ENCODE peak calls at places on chromosomes 12 and 14, in four cellular contexts. S, K, A and G are unnamed samples.

GRCh38 chr14:106417224-106418049 is 891.1 kb downstream of the TMEM121 start:
- DNase-seq in S (peak), K (no peak), A (no peak), G (no peak)

GRCh38 chr12:66152732-66153131 is 17.1 kb downstream of the TMBIM4 start:
- DNase-seq in S (no peak), K (no peak), A (peak), G (no peak)

GRCh38 chr12:56629459-56630179 is 507 bp downstream of the BAZ2A start:
- DNase-seq in S (no peak), K (peak), A (no peak), G (no peak)

GRCh38 chr12:92629349-92630065 is 73.3 kb upstream of the PLEKHG7 start:
- DNase-seq in S (no peak), K (peak), A (peak), G (no peak)

GRCh38 chr12:8890313-8891084 is 23.8 kb upstream of the PHC1 start:
- DNase-seq in S (peak), K (peak), A (peak), G (peak)

GRCh38 chr14:68564826-68565760 is 227.8 kb downstream of the ZFP36L1 start:
- DNase-seq in S (no peak), K (peak), A (no peak), G (no peak)

GRCh38 chr12:65590318-65590717 is 234.0 kb upstream of the HMGA2 start:
- DNase-seq in S (no peak), K (no peak), A (no peak), G (no peak)

GRCh38 chr14:31934767-31935266 is 142.3 kb upstream of the ARHGAP5 start:
- DNase-seq in S (peak), K (peak), A (peak), G (no peak)

GRCh38 chr14:24710403-24711063 is 76.5 kb upstream of the GZMB start:
- DNase-seq in S (peak), K (peak), A (peak), G (peak)

GRCh38 chr12:94374124-94374523 is 85.5 kb downstream of the CEP83 start:
- DNase-seq in S (no peak), K (no peak), A (no peak), G (no peak)

GRCh38 chr14:68235011-68235410 is 415.4 kb downstream of the RAD51B start:
- DNase-seq in S (no peak), K (peak), A (peak), G (no peak)

GRCh38 chr12:52877242-52877641 is 27.6 kb downstream of the KRT8 start:
- DNase-seq in S (no peak), K (no peak), A (no peak), G (no peak)

GRCh38 chr12:52874573-52875435 is 26.0 kb upstream of the KRT78 start:
- DNase-seq in S (no peak), K (no peak), A (no peak), G (no peak)

GRCh38 chr12:52876371-52876770 is 27.6 kb upstream of the KRT78 start:
- DNase-seq in S (no peak), K (no peak), A (no peak), G (no peak)

GRCh38 chr12:52878507-52879393 is 26.1 kb downstream of the KRT8 start:
- DNase-seq in S (no peak), K (no peak), A (no peak), G (no peak)

GRCh38 chr12:52879394-52880351 is 25.2 kb downstream of the KRT8 start:
- DNase-seq in S (peak), K (peak), A (peak), G (peak)
- H4K8ac ChIP-seq in S (no peak), K (peak), A (peak), G (peak)

DNA sequence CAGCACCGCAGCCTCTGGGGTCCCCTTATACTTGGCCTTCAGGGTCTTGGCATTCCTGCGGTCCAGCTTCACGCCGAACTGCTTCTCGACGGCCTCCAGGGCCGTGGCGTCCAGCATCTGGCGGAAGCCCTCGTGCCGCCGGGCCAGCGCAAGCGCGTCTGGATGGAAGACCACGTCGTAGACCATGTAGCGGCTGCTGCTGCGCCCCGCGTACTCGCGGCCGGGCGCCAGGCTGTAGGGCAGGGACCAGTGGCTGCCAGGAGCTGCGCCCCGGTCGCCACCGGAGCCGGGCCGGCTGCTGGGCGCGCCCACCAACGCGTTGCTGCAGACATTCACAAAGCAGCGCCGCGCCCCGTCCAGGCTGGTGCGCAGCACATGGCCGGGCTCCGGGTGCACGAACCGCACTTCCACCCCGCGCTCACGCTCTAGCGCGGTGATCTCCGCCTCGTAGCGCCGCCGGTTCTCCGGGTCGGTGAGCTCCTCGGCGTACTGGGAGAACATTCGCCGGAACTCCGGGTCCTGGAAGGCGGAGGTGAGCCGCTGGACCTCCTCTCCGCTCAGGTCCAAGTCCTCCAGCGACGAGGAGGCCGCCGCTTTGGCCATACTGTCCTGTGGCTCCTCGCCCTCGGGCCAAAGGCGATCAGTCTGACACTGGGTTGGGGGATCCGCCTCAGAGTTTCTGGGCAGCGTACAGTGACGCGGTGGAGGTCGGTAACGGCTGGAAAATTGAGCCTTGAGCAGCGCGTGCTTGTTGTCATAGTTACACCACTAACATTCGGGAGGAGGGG is at the start of gene DNAAF2:
- DNase-seq in S (peak), K (peak), A (peak), G (peak)
- H4K8ac ChIP-seq in S (no peak), K (peak), A (peak), G (peak)

GRCh38 chr12:45990468-45991288 is at the start of gene SCAF11:
- DNase-seq in S (peak), K (peak), A (peak), G (peak)
- H4K8ac ChIP-seq in S (no peak), K (peak), A (peak), G (peak)

DNA sequence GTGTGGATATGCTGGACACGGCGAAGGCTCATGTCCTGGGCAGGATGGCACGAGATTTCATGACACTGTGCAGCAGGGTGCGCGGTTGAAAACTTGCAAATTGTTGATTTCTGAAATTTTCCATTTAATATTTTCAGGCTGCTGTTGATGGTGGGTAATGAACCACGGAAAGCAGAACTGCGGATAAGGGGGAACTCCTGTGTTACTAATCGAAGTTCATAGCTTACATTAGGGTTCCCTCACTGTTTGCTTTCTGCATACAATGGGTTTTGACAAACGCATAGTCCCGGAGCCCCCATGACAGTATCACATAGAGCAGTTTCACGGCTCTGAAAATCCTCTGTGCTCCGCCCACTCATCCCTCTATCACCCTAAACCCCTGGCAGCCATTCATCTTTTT is 139.2 kb upstream of the RFLNA start:
- DNase-seq in S (no peak), K (no peak), A (no peak), G (no peak)
- H4K8ac ChIP-seq in S (no peak), K (no peak), A (no peak), G (no peak)

DNA sequence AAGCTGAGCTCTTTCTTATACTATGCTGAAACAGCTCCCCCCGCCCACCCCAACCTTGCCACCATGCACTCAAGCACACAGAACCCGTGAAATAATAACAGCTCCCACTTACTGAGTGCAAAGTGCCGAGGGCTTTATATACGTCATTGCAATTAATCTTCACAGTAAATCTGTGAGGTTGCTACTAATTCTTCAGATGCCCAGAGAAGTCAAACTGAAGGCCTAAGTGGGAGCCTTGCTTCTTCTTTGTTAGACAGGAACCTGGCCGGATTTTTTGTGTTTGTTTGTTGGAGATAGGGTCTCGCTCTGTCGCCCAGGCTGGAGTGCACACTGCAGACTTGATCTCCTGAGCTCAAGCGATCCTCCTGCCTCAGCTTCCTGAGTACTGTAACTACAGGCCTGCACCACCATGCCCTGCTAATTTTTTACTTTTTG is 34.0 kb downstream of the VCPKMT start:
- DNase-seq in S (no peak), K (no peak), A (no peak), G (no peak)
- H4K8ac ChIP-seq in S (no peak), K (no peak), A (no peak), G (no peak)

GRCh38 chr14:22929104-22929847 is at the start of gene PRMT5:
- DNase-seq in S (peak), K (peak), A (peak), G (peak)
- H4K8ac ChIP-seq in S (no peak), K (peak), A (peak), G (no peak)

GRCh38 chr12:105933671-105934665 is 204.8 kb downstream of the NUAK1 start:
- DNase-seq in S (no peak), K (peak), A (peak), G (no peak)

GRCh38 chr12:105930612-105931011 is 208.1 kb downstream of the NUAK1 start:
- DNase-seq in S (no peak), K (no peak), A (no peak), G (no peak)

GRCh38 chr12:105928436-105928835 is 210.3 kb downstream of the NUAK1 start:
- DNase-seq in S (no peak), K (no peak), A (no peak), G (no peak)

GRCh38 chr12:105931762-105932587 is 206.8 kb downstream of the NUAK1 start:
- DNase-seq in S (no peak), K (no peak), A (no peak), G (no peak)

GRCh38 chr12:105931104-105931503 is 207.7 kb downstream of the NUAK1 start:
- DNase-seq in S (no peak), K (no peak), A (no peak), G (no peak)
- H4K8ac ChIP-seq in S (no peak), K (no peak), A (no peak), G (no peak)